ENCODE peak calls at places on chromosomes 12 and 14, in seven cellular contexts. R is endodermal cell, Y is lower leg skin, B is osteoblast, Q is AG09309, T is DND-41, U is fibroblast of lung. W is an unnamed sample.

GRCh38 chr14:90239139-90239538 is 17.2 kb upstream of the PSMC1 start:
- DNase-seq in R (no peak), Y (no peak), B (no peak), Q (no peak), T (peak), U (peak), W (no peak)

GRCh38 chr12:92703777-92704176 is 988 bp downstream of the PLEKHG7 start:
- DNase-seq in R (no peak), Y (no peak), B (no peak), Q (no peak), T (no peak), U (no peak), W (no peak)

GRCh38 chr12:49936895-49937294 is 13.6 kb upstream of the AQP2 start:
- DNase-seq in R (no peak), Y (no peak), B (no peak), Q (no peak), T (no peak), U (no peak), W (no peak)

GRCh38 chr12:75712223-75712622 is 200.8 kb upstream of the KRR1 start:
- DNase-seq in R (no peak), Y (no peak), B (no peak), Q (no peak), T (no peak), U (no peak), W (no peak)

GRCh38 chr12:52070243-52070925 is 606 bp downstream of the ATG101 start:
- DNase-seq in R (no peak), Y (no peak), B (peak), Q (no peak), T (no peak), U (no peak), W (no peak)

GRCh38 chr12:50728841-50729240 is 35.1 kb upstream of the ATF1 start:
- DNase-seq in R (no peak), Y (no peak), B (no peak), Q (no peak), T (no peak), U (no peak), W (no peak)

GRCh38 chr12:124293286-124294003 is 1.4 kb upstream of the RFLNA start:
- DNase-seq in R (no peak), Y (no peak), B (peak), Q (no peak), T (no peak), U (no peak), W (no peak)

GRCh38 chr14:90536511-90537191 is 139.8 kb downstream of the CALM1 start:
- DNase-seq in R (no peak), Y (no peak), B (no peak), Q (no peak), T (no peak), U (no peak), W (no peak)

GRCh38 chr14:104223101-104223809 is 84.9 kb downstream of the KIF26A start:
- DNase-seq in R (no peak), Y (no peak), B (no peak), Q (no peak), T (no peak), U (no peak), W (no peak)

GRCh38 chr14:95361373-95362179 is 41.9 kb upstream of the CLMN start:
- DNase-seq in R (peak), Y (peak), B (no peak), Q (no peak), T (peak), U (peak), W (no peak)

GRCh38 chr12:14153803-14154202 is 172.4 kb upstream of the GRIN2B start:
- DNase-seq in R (no peak), Y (no peak), B (no peak), Q (no peak), T (no peak), U (no peak), W (no peak)

GRCh38 chr12:14157129-14157747 is 175.8 kb upstream of the GRIN2B start:
- DNase-seq in R (no peak), Y (no peak), B (no peak), Q (no peak), T (no peak), U (no peak), W (no peak)

GRCh38 chr12:14156606-14157005 is 175.2 kb upstream of the GRIN2B start:
- DNase-seq in R (no peak), Y (no peak), B (no peak), Q (no peak), T (no peak), U (no peak), W (no peak)
- H3K4me3 ChIP-seq in R (no peak), Y (no peak), B (no peak), Q (no peak), T (no peak), U (no peak), W (no peak)

GRCh38 chr12:108637631-108638030 is 3.9 kb upstream of the SELPLG start:
- DNase-seq in R (no peak), Y (peak), B (no peak), Q (no peak), T (peak), U (no peak), W (no peak)
- H3K4me3 ChIP-seq in R (no peak), Y (no peak), B (no peak), Q (no peak), T (no peak), U (no peak), W (no peak)

DNA sequence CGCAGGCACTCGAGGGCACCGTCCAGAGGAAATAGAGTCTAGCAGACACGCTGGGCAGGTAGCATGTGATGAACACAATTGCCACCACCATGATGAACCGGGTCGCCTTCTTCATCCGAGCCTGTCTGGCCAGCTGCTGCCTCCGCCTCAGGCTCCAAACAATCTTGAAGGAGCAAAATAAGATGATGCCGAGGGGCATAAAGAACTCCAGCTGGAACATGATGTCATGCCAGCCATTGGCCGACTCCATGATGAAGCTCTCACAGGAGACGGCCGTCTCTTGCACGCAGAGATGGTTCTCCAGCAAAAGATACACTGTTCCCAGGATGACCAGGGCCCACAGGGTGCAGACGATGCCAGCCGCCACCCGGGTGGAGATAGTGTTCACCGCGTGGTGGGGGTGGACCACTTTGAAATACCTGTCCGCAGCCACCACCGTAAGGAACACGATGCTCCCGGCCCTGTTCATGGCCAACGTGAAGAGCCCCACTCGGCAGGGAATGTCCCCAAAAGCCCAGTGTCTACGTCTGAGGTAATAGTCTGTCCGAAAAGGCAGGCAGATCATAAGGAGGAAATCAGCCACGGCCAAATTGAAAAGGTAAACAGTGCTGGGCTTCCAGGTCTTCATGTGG is 945 bp downstream of the HCAR1 start:
- DNase-seq in R (no peak), Y (no peak), B (no peak), Q (no peak), T (no peak), U (no peak), W (no peak)
- H3K4me3 ChIP-seq in R (no peak), Y (no peak), B (peak), Q (no peak), T (no peak), U (no peak), W (no peak)

GRCh38 chr14:93788557-93789365 is 476 bp upstream of the PRIMA1 start:
- DNase-seq in R (peak), Y (peak), B (peak), Q (no peak), T (no peak), U (no peak), W (peak)
- H3K4me3 ChIP-seq in R (peak), Y (peak), B (no peak), Q (no peak), T (no peak), U (no peak), W (peak)

DNA sequence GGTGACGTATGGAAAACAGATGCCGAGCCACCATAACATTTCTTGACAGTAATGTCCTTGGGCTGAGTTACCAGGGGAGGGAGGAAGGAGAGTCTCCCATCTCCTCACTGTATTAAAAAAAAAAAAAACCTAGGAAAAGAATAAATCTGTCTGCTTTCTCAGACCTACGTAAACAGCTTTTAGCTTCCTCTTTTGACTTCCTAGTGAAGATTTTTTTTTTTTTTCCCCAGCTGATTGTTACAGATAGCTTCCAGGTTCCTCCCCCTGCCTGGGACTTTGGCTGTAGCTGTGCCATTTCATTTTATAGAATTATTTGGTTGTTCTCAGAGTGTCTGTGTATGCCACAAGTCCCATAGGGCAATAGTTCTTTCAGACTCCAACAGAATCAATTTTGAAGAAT is 23.0 kb upstream of the GNS start:
- DNase-seq in R (no peak), Y (no peak), B (no peak), Q (no peak), T (no peak), U (no peak), W (no peak)
- H3K4me3 ChIP-seq in R (no peak), Y (no peak), B (no peak), Q (no peak), T (no peak), U (no peak), W (no peak)